ENCODE peak calls at places on chromosomes 11 and 22, in eight cellular contexts. H is Calu3; P is activated CD8-positive, alpha-beta memory T cell treated with anti-CD3 and anti-CD28 coated beads for 4 hours; N is foreskin fibroblast; E is activated effector memory CD4-positive, alpha-beta T cell treated with anti-CD3 and anti-CD28 coated beads, Interleukin-2, amount 50 U/mL, for 16 hours; W is midbrain; Q is HEK293T; U is NCI-H774. R is an unnamed sample.

GRCh38 chr11:66546368-66546965 is at the start of gene ACTN3:
- DNase-seq in P (no peak), H (no peak), W (no peak), U (no peak), N (peak; percentile 36), Q (no peak), E (peak; percentile 67), R (no peak)

GRCh38 chr11:130449996-130450419 is 1.6 kb downstream of the ADAMTS15 start:
- DNase-seq in N (peak; percentile 90), E (no peak), P (no peak), U (no peak), H (no peak), Q (no peak), W (no peak), R (no peak)

GRCh38 chr22:50476819-50477344 is 2.0 kb upstream of the SBF1 start:
- DNase-seq in U (no peak), Q (no peak), H (no peak), W (no peak), P (no peak), E (no peak), N (no peak), R (no peak)

GRCh38 chr22:44419429-44419828 is 78.6 kb downstream of the RTL6 start:
- DNase-seq in W (no peak), P (no peak), Q (no peak), E (peak; percentile 14), H (no peak), N (no peak), U (no peak), R (no peak)

GRCh38 chr11:32448232-32448631 is 12.9 kb upstream of the WT1 start:
- DNase-seq in P (no peak), U (no peak), Q (peak; percentile 57), W (no peak), H (no peak), N (no peak), E (no peak), R (no peak)

GRCh38 chr11:134976540-134976939 is 564.5 kb upstream of the B3GAT1 start:
- DNase-seq in E (no peak), Q (no peak), P (no peak), U (no peak), N (no peak), H (no peak), W (no peak), R (no peak)

GRCh38 chr22:41638748-41639147 is 17.7 kb downstream of the XRCC6 start:
- DNase-seq in P (no peak), N (no peak), U (no peak), Q (no peak), W (no peak), H (no peak), E (no peak), R (no peak)

GRCh38 chr11:102928247-102928646 is 27.3 kb downstream of the MMP13 start:
- DNase-seq in W (no peak), U (no peak), P (no peak), E (no peak), N (no peak), Q (no peak), H (no peak), R (no peak)

GRCh38 chr11:78310500-78310909 is 107.1 kb downstream of the GAB2 start:
- DNase-seq in Q (no peak), E (no peak), W (no peak), P (no peak), N (peak; percentile 29), H (no peak), U (no peak), R (no peak)

GRCh38 chr22:36439481-36440271 is 41.8 kb downstream of the TXN2 start:
- DNase-seq in N (peak; percentile 96), U (no peak), H (peak; percentile 52), Q (peak; percentile 24), W (no peak), P (no peak), E (peak; percentile 70), R (no peak)